ENCODE peak calls at places on chromosome X, in seven cellular contexts. U is cardiac muscle cell, A is IMR-90, V is fibroblast of lung, C is upper lobe of right lung, L is endodermal cell, T is ovary. Z is an unnamed sample.

GRCh38 chrX:102155806-102156179 is at the start of gene BEX5:
- DNase-seq in U (no peak), A (no peak), V (no peak), C (peak; percentile 78), L (peak; percentile 88), T (peak; percentile 69), Z (peak; percentile 19)

GRCh38 chrX:88883205-88883604 is 136.2 kb downstream of the CPXCR1 start:
- DNase-seq in U (no peak), A (no peak), V (no peak), C (no peak), L (no peak), T (no peak), Z (no peak)

GRCh38 chrX:19156223-19156622 is 34.0 kb upstream of the ADGRG2 start:
- DNase-seq in U (no peak), A (no peak), V (no peak), C (no peak), L (peak; percentile 57), T (no peak), Z (no peak)

GRCh38 chrX:112391313-112391712 is 288.4 kb downstream of the LHFPL1 start:
- DNase-seq in U (no peak), A (no peak), V (no peak), C (no peak), L (no peak), T (no peak), Z (no peak)

GRCh38 chrX:119694601-119695534 is 1.9 kb upstream of the SEPTIN6 start:
- DNase-seq in U (no peak), A (no peak), V (no peak), C (no peak), L (peak; percentile 76), T (no peak), Z (no peak)

GRCh38 chrX:16185725-16186136 is 18.4 kb downstream of the MAGEB17 start:
- DNase-seq in U (peak; percentile 65), A (peak; percentile 88), V (peak; percentile 90), C (no peak), L (peak; percentile 65), T (no peak), Z (no peak)

GRCh38 chrX:86014421-86014820 is 32.9 kb downstream of the CHM start:
- DNase-seq in U (no peak), A (no peak), V (no peak), C (no peak), L (no peak), T (no peak), Z (no peak)

GRCh38 chrX:111761578-111762135 is 80.7 kb downstream of the ALG13 start:
- DNase-seq in U (no peak), A (no peak), V (no peak), C (no peak), L (no peak), T (no peak), Z (no peak)

GRCh38 chrX:29044802-29045201 is 457.6 kb downstream of the IL1RAPL1 start:
- DNase-seq in U (peak; percentile 29), A (peak; percentile 26), V (peak; percentile 8), C (no peak), L (no peak), T (no peak), Z (no peak)

GRCh38 chrX:156008915-156009314 is 11.4 kb downstream of the IL9R start:
- DNase-seq in U (peak; percentile 1), A (no peak), V (no peak), C (no peak), L (no peak), T (no peak), Z (no peak)

GRCh38 chrX:123675154-123675553 is 57.7 kb downstream of the THOC2 start:
- DNase-seq in U (no peak), A (no peak), V (no peak), C (no peak), L (no peak), T (no peak), Z (no peak)

GRCh38 chrX:46547857-46548256 is 2.6 kb upstream of the ZNF674 start:
- DNase-seq in U (peak; percentile 71), A (peak; percentile 84), V (peak; percentile 91), C (no peak), L (no peak), T (no peak), Z (no peak)

GRCh38 chrX:120560405-120560841 is 339 bp downstream of the CUL4B start:
- DNase-seq in U (peak; percentile 50), A (peak; percentile 39), V (peak; percentile 49), C (no peak), L (no peak), T (no peak), Z (peak; percentile 58)

GRCh38 chrX:126238220-126238619 is 72.1 kb upstream of the DCAF12L2 start:
- DNase-seq in U (no peak), A (no peak), V (no peak), C (no peak), L (no peak), T (no peak), Z (no peak)

GRCh38 chrX:30593435-30594200 is 16.1 kb upstream of the TASL start:
- DNase-seq in U (no peak), A (no peak), V (no peak), C (no peak), L (no peak), T (no peak), Z (no peak)

GRCh38 chrX:63434665-63435064 is 83.5 kb upstream of the SPIN4 start:
- DNase-seq in U (no peak), A (peak; percentile 22), V (peak; percentile 58), C (no peak), L (peak; percentile 53), T (no peak), Z (no peak)

GRCh38 chrX:96685205-96686099 is 810 bp downstream of the DIAPH2 start:
- DNase-seq in U (peak; percentile 56), A (peak; percentile 55), V (peak; percentile 53), C (peak; percentile 74), L (peak; percentile 75), T (peak; percentile 66), Z (peak; percentile 1)

GRCh38 chrX:30513284-30513683 is 64.3 kb downstream of the TASL start:
- DNase-seq in U (peak; percentile 18), A (no peak), V (no peak), C (no peak), L (no peak), T (no peak), Z (no peak)

GRCh38 chrX:18639280-18639679 is 32.6 kb downstream of the RS1 start:
- DNase-seq in U (no peak), A (no peak), V (no peak), C (no peak), L (no peak), T (no peak), Z (no peak)

GRCh38 chrX:47502591-47503222 is 19.7 kb upstream of the ZNF41 start:
- DNase-seq in U (peak; percentile 66), A (peak; percentile 61), V (peak; percentile 59), C (no peak), L (peak; percentile 53), T (no peak), Z (peak; percentile 57)

GRCh38 chrX:38225093-38225492 is 4.4 kb upstream of the SRPX start:
- DNase-seq in U (no peak), A (peak; percentile 60), V (peak; percentile 44), C (no peak), L (peak; percentile 52), T (no peak), Z (no peak)

GRCh38 chrX:135572436-135572835 is 52.0 kb downstream of the INTS6L start:
- DNase-seq in U (peak; percentile 1), A (peak; percentile 1), V (no peak), C (no peak), L (no peak), T (no peak), Z (no peak)

GRCh38 chrX:13938053-13938765 is 91.5 kb downstream of the GEMIN8 start:
- DNase-seq in U (peak; percentile 27), A (peak; percentile 2), V (peak; percentile 6), C (peak; percentile 72), L (peak; percentile 78), T (peak; percentile 16), Z (no peak)

GRCh38 chrX:41457618-41458192 is 10.6 kb downstream of the NYX start:
- DNase-seq in U (no peak), A (no peak), V (no peak), C (no peak), L (peak; percentile 78), T (no peak), Z (no peak)

GRCh38 chrX:82666355-82666754 is 841.7 kb upstream of the POU3F4 start:
- DNase-seq in U (no peak), A (no peak), V (no peak), C (no peak), L (no peak), T (no peak), Z (no peak)

GRCh38 chrX:85288992-85289723 is 45.4 kb downstream of the ZNF711 start:
- DNase-seq in U (no peak), A (no peak), V (no peak), C (no peak), L (no peak), T (no peak), Z (no peak)

GRCh38 chrX:114267127-114267526 is 316.8 kb upstream of the HTR2C start:
- DNase-seq in U (no peak), A (no peak), V (no peak), C (no peak), L (no peak), T (no peak), Z (no peak)
- H3K27ac ChIP-seq in U (peak overlapping the region; percentile 88), A (no peak overlapping the region), V (no peak overlapping the region), C (no peak overlapping the region), L (no peak overlapping the region), T (no peak overlapping the region), Z (no peak overlapping the region)

GRCh38 chrX:153763989-153764755 is at the start of gene PLXNB3:
- DNase-seq in U (peak; percentile 71), A (peak; percentile 58), V (peak; percentile 55), C (peak; percentile 89), L (peak; percentile 93), T (peak; percentile 73), Z (peak; percentile 62)
- H3K27ac ChIP-seq in U (no peak within 1 kb of the TSS), A (peak within 1 kb of the TSS; percentile 94), V (no peak within 1 kb of the TSS), C (peak within 1 kb of the TSS; percentile 42), L (no peak within 1 kb of the TSS), T (no peak within 1 kb of the TSS), Z (peak within 1 kb of the TSS; percentile 98)

GRCh38 chrX:40100537-40101429 is 3.0 kb upstream of the BCOR start:
- DNase-seq in U (no peak), A (no peak), V (no peak), C (no peak), L (peak; percentile 78), T (no peak), Z (no peak)
- H3K27ac ChIP-seq in U (no peak overlapping the region), A (no peak overlapping the region), V (no peak overlapping the region), C (no peak overlapping the region), L (no peak overlapping the region), T (no peak overlapping the region), Z (no peak overlapping the region)

GRCh38 chrX:68936186-68936585 is 107.4 kb downstream of the EFNB1 start:
- DNase-seq in U (no peak), A (no peak), V (no peak), C (no peak), L (peak; percentile 26), T (no peak), Z (no peak)

GRCh38 chrX:68934922-68935321 is 106.1 kb downstream of the EFNB1 start:
- DNase-seq in U (no peak), A (no peak), V (no peak), C (no peak), L (peak; percentile 18), T (no peak), Z (no peak)

GRCh38 chrX:68935362-68935761 is 106.5 kb downstream of the EFNB1 start:
- DNase-seq in U (no peak), A (no peak), V (no peak), C (no peak), L (peak; percentile 13), T (no peak), Z (no peak)

GRCh38 chrX:68937581-68937980 is 108.8 kb downstream of the EFNB1 start:
- DNase-seq in U (no peak), A (no peak), V (no peak), C (no peak), L (no peak), T (no peak), Z (no peak)

GRCh38 chrX:68936608-68937007 is 107.8 kb downstream of the EFNB1 start:
- DNase-seq in U (peak; percentile 77), A (peak; percentile 92), V (peak; percentile 94), C (no peak), L (no peak), T (no peak), Z (no peak)
- H3K27ac ChIP-seq in U (no peak overlapping the region), A (no peak overlapping the region), V (peak overlapping the region; percentile 20), C (no peak overlapping the region), L (no peak overlapping the region), T (no peak overlapping the region), Z (no peak overlapping the region)

Z was measured in caudate nucleus.